ENCODE peak calls at places on chromosomes 11 and 22, in nine cellular contexts. One of them, this sample, is unnamed.

GRCh38 chr11:116376547-116376946 is 396.2 kb downstream of the BUD13 start:
- DNase-seq in WERI-Rb-1: no peak
- DNase-seq in brain microvascular endothelial cell: no peak
- DNase-seq in fibroblast of pulmonary artery: no peak
- DNase-seq in K562: no peak
- DNase-seq in HFF-Myc: no peak
- DNase-seq in GM06990: no peak
- DNase-seq in tibial nerve: no peak
- DNase-seq in NB4: no peak
- DNase-seq in this sample: no peak

GRCh38 chr11:108973402-108974119 is 308.7 kb downstream of the DDX10 start:
- DNase-seq in WERI-Rb-1: no peak
- DNase-seq in brain microvascular endothelial cell: peak
- DNase-seq in fibroblast of pulmonary artery: peak
- DNase-seq in K562: no peak
- DNase-seq in HFF-Myc: peak
- DNase-seq in GM06990: no peak
- DNase-seq in tibial nerve: no peak
- DNase-seq in NB4: no peak
- DNase-seq in this sample: peak

GRCh38 chr11:64364911-64365310 is 5.9 kb downstream of the RPS6KA4 start:
- DNase-seq in WERI-Rb-1: no peak
- DNase-seq in brain microvascular endothelial cell: no peak
- DNase-seq in fibroblast of pulmonary artery: no peak
- DNase-seq in K562: no peak
- DNase-seq in HFF-Myc: no peak
- DNase-seq in GM06990: no peak
- DNase-seq in tibial nerve: no peak
- DNase-seq in NB4: no peak
- DNase-seq in this sample: no peak

GRCh38 chr11:47950396-47950795 is 30.0 kb upstream of the PTPRJ start:
- DNase-seq in WERI-Rb-1: no peak
- DNase-seq in brain microvascular endothelial cell: no peak
- DNase-seq in fibroblast of pulmonary artery: peak
- DNase-seq in K562: no peak
- DNase-seq in HFF-Myc: no peak
- DNase-seq in GM06990: peak
- DNase-seq in tibial nerve: no peak
- DNase-seq in NB4: peak
- DNase-seq in this sample: no peak

GRCh38 chr11:7089328-7090251 is 792 bp downstream of the RBMXL2 start:
- DNase-seq in WERI-Rb-1: no peak
- DNase-seq in brain microvascular endothelial cell: no peak
- DNase-seq in fibroblast of pulmonary artery: no peak
- DNase-seq in K562: no peak
- DNase-seq in HFF-Myc: no peak
- DNase-seq in GM06990: no peak
- DNase-seq in tibial nerve: no peak
- DNase-seq in NB4: no peak
- DNase-seq in this sample: no peak

GRCh38 chr11:74630043-74630442 is 37.7 kb downstream of the POLD3 start:
- DNase-seq in WERI-Rb-1: no peak
- DNase-seq in brain microvascular endothelial cell: no peak
- DNase-seq in fibroblast of pulmonary artery: no peak
- DNase-seq in K562: no peak
- DNase-seq in HFF-Myc: no peak
- DNase-seq in GM06990: peak
- DNase-seq in tibial nerve: no peak
- DNase-seq in NB4: no peak
- DNase-seq in this sample: no peak

GRCh38 chr11:27084407-27084985 is 43.9 kb downstream of the BBOX1 start:
- DNase-seq in WERI-Rb-1: no peak
- DNase-seq in brain microvascular endothelial cell: no peak
- DNase-seq in fibroblast of pulmonary artery: no peak
- DNase-seq in K562: no peak
- DNase-seq in HFF-Myc: no peak
- DNase-seq in GM06990: no peak
- DNase-seq in tibial nerve: no peak
- DNase-seq in NB4: no peak
- DNase-seq in this sample: peak

GRCh38 chr22:23565942-23566715 is 14.0 kb downstream of the IGLL1 start:
- DNase-seq in WERI-Rb-1: peak
- DNase-seq in brain microvascular endothelial cell: no peak
- DNase-seq in fibroblast of pulmonary artery: no peak
- DNase-seq in K562: peak
- DNase-seq in HFF-Myc: no peak
- DNase-seq in GM06990: no peak
- DNase-seq in tibial nerve: no peak
- DNase-seq in NB4: no peak
- DNase-seq in this sample: no peak

GRCh38 chr22:32158712-32159533 is at the start of gene C22orf42:
- DNase-seq in WERI-Rb-1: no peak
- DNase-seq in brain microvascular endothelial cell: no peak
- DNase-seq in fibroblast of pulmonary artery: no peak
- DNase-seq in K562: no peak
- DNase-seq in HFF-Myc: no peak
- DNase-seq in GM06990: no peak
- DNase-seq in tibial nerve: no peak
- DNase-seq in NB4: no peak
- DNase-seq in this sample: no peak

GRCh38 chr11:32884770-32885384 is 7.7 kb upstream of the QSER1 start:
- DNase-seq in WERI-Rb-1: no peak
- DNase-seq in brain microvascular endothelial cell: peak
- DNase-seq in fibroblast of pulmonary artery: peak
- DNase-seq in K562: peak
- DNase-seq in HFF-Myc: no peak
- DNase-seq in GM06990: no peak
- DNase-seq in tibial nerve: no peak
- DNase-seq in NB4: peak
- DNase-seq in this sample: no peak

GRCh38 chr11:133082851-133083488 is 449.3 kb downstream of the OPCML start:
- DNase-seq in WERI-Rb-1: peak
- DNase-seq in brain microvascular endothelial cell: peak
- DNase-seq in fibroblast of pulmonary artery: peak
- DNase-seq in K562: peak
- DNase-seq in HFF-Myc: no peak
- DNase-seq in GM06990: peak
- DNase-seq in tibial nerve: no peak
- DNase-seq in NB4: peak
- DNase-seq in this sample: no peak
- TF ChIP-seq CTCF in WERI-Rb-1: peak
- TF ChIP-seq CTCF in brain microvascular endothelial cell: peak
- TF ChIP-seq CTCF in fibroblast of pulmonary artery: no peak
- TF ChIP-seq CTCF in K562: peak
- TF ChIP-seq CTCF in HFF-Myc: peak
- TF ChIP-seq CTCF in GM06990: peak
- TF ChIP-seq CTCF in tibial nerve: peak
- TF ChIP-seq CTCF in NB4: peak
- TF ChIP-seq CTCF in this sample: peak

GRCh38 chr11:68275721-68276488 is 4.1 kb upstream of the C11orf24 start:
- DNase-seq in WERI-Rb-1: no peak
- DNase-seq in brain microvascular endothelial cell: no peak
- DNase-seq in fibroblast of pulmonary artery: no peak
- DNase-seq in K562: no peak
- DNase-seq in HFF-Myc: no peak
- DNase-seq in GM06990: no peak
- DNase-seq in tibial nerve: no peak
- DNase-seq in NB4: no peak
- DNase-seq in this sample: no peak

GRCh38 chr11:68271781-68272608 is at the start of gene C11orf24:
- DNase-seq in WERI-Rb-1: peak
- DNase-seq in brain microvascular endothelial cell: peak
- DNase-seq in fibroblast of pulmonary artery: peak
- DNase-seq in K562: peak
- DNase-seq in HFF-Myc: peak
- DNase-seq in GM06990: peak
- DNase-seq in tibial nerve: peak
- DNase-seq in NB4: peak
- DNase-seq in this sample: no peak

GRCh38 chr11:68271023-68271780 is 571 bp downstream of the C11orf24 start:
- DNase-seq in WERI-Rb-1: peak
- DNase-seq in brain microvascular endothelial cell: peak
- DNase-seq in fibroblast of pulmonary artery: peak
- DNase-seq in K562: peak
- DNase-seq in HFF-Myc: peak
- DNase-seq in GM06990: peak
- DNase-seq in tibial nerve: no peak
- DNase-seq in NB4: peak
- DNase-seq in this sample: no peak

GRCh38 chr11:68270334-68271022 is 1.3 kb downstream of the C11orf24 start:
- DNase-seq in WERI-Rb-1: no peak
- DNase-seq in brain microvascular endothelial cell: no peak
- DNase-seq in fibroblast of pulmonary artery: no peak
- DNase-seq in K562: no peak
- DNase-seq in HFF-Myc: no peak
- DNase-seq in GM06990: no peak
- DNase-seq in tibial nerve: no peak
- DNase-seq in NB4: no peak
- DNase-seq in this sample: no peak

DNA sequence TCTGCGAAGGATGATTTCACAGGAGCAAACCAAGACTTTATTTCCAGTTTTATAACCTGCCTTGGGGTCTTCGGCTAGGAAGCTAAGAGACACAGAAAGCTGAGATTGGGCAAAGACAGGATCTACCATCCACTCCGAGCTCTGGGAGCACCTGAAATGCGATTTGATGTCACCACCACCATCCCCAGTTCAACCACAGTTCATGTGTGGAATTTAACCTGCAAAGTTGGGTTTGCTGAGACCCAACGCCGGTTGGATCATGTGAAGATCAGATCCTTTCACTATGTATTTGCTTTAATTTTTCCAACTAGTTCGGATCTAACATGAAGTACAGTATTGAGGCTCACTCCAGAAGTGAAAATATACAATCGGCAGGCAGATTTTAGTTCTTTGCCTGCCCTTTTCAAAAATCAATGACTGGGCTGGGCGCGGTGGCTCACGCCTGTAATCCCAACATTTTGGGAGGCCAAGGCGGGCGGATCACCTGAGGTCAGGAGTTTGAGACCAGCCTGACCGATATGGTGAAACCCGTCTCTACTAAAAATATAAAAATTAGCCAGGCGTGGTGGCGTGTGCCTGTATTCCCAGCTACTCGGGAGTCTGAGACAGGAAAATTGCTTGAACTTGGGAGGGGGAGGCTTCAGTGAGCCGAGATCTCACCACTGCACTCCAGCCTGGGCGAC is 1.4 kb upstream of the C11orf24 start:
- DNase-seq in WERI-Rb-1: no peak
- DNase-seq in brain microvascular endothelial cell: no peak
- DNase-seq in fibroblast of pulmonary artery: no peak
- DNase-seq in K562: no peak
- DNase-seq in HFF-Myc: no peak
- DNase-seq in GM06990: no peak
- DNase-seq in tibial nerve: no peak
- DNase-seq in NB4: no peak
- DNase-seq in this sample: no peak
- H3K4me3 ChIP-seq in WERI-Rb-1: no peak
- H3K4me3 ChIP-seq in brain microvascular endothelial cell: no peak
- H3K4me3 ChIP-seq in fibroblast of pulmonary artery: no peak
- H3K4me3 ChIP-seq in K562: peak
- H3K4me3 ChIP-seq in HFF-Myc: peak
- H3K4me3 ChIP-seq in GM06990: peak
- H3K4me3 ChIP-seq in tibial nerve: peak
- H3K4me3 ChIP-seq in NB4: peak
- H3K4me3 ChIP-seq in this sample: peak

GRCh38 chr11:65851083-65851579 is 6.8 kb downstream of the CFL1 start:
- DNase-seq in WERI-Rb-1: peak
- DNase-seq in brain microvascular endothelial cell: no peak
- DNase-seq in fibroblast of pulmonary artery: no peak
- DNase-seq in K562: peak
- DNase-seq in HFF-Myc: no peak
- DNase-seq in GM06990: no peak
- DNase-seq in tibial nerve: no peak
- DNase-seq in NB4: peak
- DNase-seq in this sample: no peak
- TF ChIP-seq CTCF in WERI-Rb-1: peak
- TF ChIP-seq CTCF in brain microvascular endothelial cell: peak
- TF ChIP-seq CTCF in fibroblast of pulmonary artery: peak
- TF ChIP-seq CTCF in K562: peak
- TF ChIP-seq CTCF in HFF-Myc: peak
- TF ChIP-seq CTCF in GM06990: peak
- TF ChIP-seq CTCF in tibial nerve: no peak
- TF ChIP-seq CTCF in NB4: peak
- TF ChIP-seq CTCF in this sample: peak

GRCh38 chr11:119512373-119512772 is 89.4 kb upstream of the THY1 start:
- DNase-seq in WERI-Rb-1: no peak
- DNase-seq in brain microvascular endothelial cell: no peak
- DNase-seq in fibroblast of pulmonary artery: no peak
- DNase-seq in K562: no peak
- DNase-seq in HFF-Myc: no peak
- DNase-seq in GM06990: peak
- DNase-seq in tibial nerve: no peak
- DNase-seq in NB4: no peak
- DNase-seq in this sample: no peak

GRCh38 chr11:119506436-119506835 is 83.5 kb upstream of the THY1 start:
- DNase-seq in WERI-Rb-1: no peak
- DNase-seq in brain microvascular endothelial cell: no peak
- DNase-seq in fibroblast of pulmonary artery: peak
- DNase-seq in K562: no peak
- DNase-seq in HFF-Myc: no peak
- DNase-seq in GM06990: no peak
- DNase-seq in tibial nerve: no peak
- DNase-seq in NB4: no peak
- DNase-seq in this sample: no peak

GRCh38 chr11:119511601-119512000 is 88.6 kb upstream of the THY1 start:
- DNase-seq in WERI-Rb-1: no peak
- DNase-seq in brain microvascular endothelial cell: no peak
- DNase-seq in fibroblast of pulmonary artery: no peak
- DNase-seq in K562: no peak
- DNase-seq in HFF-Myc: no peak
- DNase-seq in GM06990: no peak
- DNase-seq in tibial nerve: no peak
- DNase-seq in NB4: no peak
- DNase-seq in this sample: no peak

GRCh38 chr11:119509969-119510401 is 87.0 kb upstream of the THY1 start:
- DNase-seq in WERI-Rb-1: no peak
- DNase-seq in brain microvascular endothelial cell: peak
- DNase-seq in fibroblast of pulmonary artery: peak
- DNase-seq in K562: no peak
- DNase-seq in HFF-Myc: peak
- DNase-seq in GM06990: peak
- DNase-seq in tibial nerve: no peak
- DNase-seq in NB4: peak
- DNase-seq in this sample: peak

DNA sequence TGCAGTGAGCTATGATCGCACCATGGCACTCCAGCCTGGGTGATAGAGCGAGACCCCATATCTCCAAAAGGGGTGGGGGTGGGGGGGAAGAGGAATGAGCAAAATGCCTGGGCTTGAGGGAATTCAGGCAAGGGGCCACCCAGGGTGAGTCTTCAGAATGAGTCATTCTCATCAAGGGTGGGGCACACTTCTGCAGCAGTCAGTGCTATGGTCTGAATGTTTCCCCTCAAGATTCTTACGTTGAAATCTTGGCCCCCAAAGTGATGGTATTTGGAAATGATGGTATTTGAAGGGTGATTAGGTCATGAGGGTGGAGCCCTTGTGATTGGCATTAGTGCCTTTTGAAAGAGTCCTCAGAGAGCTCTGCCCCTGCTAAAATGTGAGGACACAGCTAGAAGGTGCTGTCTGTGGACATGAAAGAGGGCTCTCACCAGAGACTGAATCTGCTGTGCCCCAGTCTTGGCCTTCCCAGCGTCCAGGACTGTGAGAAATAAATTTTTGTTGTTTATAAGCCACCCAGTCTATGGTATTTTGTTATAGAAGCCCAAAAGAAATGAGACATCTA is 86.4 kb upstream of the THY1 start:
- DNase-seq in WERI-Rb-1: no peak
- DNase-seq in brain microvascular endothelial cell: no peak
- DNase-seq in fibroblast of pulmonary artery: peak
- DNase-seq in K562: no peak
- DNase-seq in HFF-Myc: no peak
- DNase-seq in GM06990: no peak
- DNase-seq in tibial nerve: no peak
- DNase-seq in NB4: peak
- DNase-seq in this sample: no peak
- H3K4me3 ChIP-seq in WERI-Rb-1: no peak
- H3K4me3 ChIP-seq in brain microvascular endothelial cell: no peak
- H3K4me3 ChIP-seq in fibroblast of pulmonary artery: no peak
- H3K4me3 ChIP-seq in K562: no peak
- H3K4me3 ChIP-seq in HFF-Myc: no peak
- H3K4me3 ChIP-seq in GM06990: no peak
- H3K4me3 ChIP-seq in tibial nerve: no peak
- H3K4me3 ChIP-seq in NB4: no peak
- H3K4me3 ChIP-seq in this sample: no peak